ENCODE peak calls at places on chromosomes 7 and 10, in four cellular contexts. One of them, this sample, is unnamed.

GRCh38 chr10:69479737-69480412 is 28.6 kb downstream of the TSPAN15 start:
- DNase-seq in germinal center: no peak
- DNase-seq in AG04450: no peak
- DNase-seq in NCI-H1092: no peak
- DNase-seq in this sample: no peak

GRCh38 chr10:103781329-103782061 is 73.9 kb downstream of the SH3PXD2A start:
- DNase-seq in NCI-H1092: no peak
- DNase-seq in germinal center: no peak
- DNase-seq in AG04450: peak
- DNase-seq in this sample: no peak

GRCh38 chr7:92834661-92835139 is 1.7 kb downstream of the CDK6 start:
- DNase-seq in NCI-H1092: no peak
- DNase-seq in germinal center: peak
- DNase-seq in AG04450: no peak
- DNase-seq in this sample: no peak

GRCh38 chr7:24337180-24337579 is 53.2 kb downstream of the NPY start:
- DNase-seq in germinal center: no peak
- DNase-seq in AG04450: no peak
- DNase-seq in NCI-H1092: no peak
- DNase-seq in this sample: no peak

GRCh38 chr10:30247704-30248103 is 101.4 kb downstream of the MTPAP start:
- DNase-seq in NCI-H1092: no peak
- DNase-seq in germinal center: no peak
- DNase-seq in AG04450: no peak
- DNase-seq in this sample: no peak

GRCh38 chr10:34721201-34721840 is 93.8 kb downstream of the PARD3 start:
- DNase-seq in germinal center: no peak
- DNase-seq in AG04450: no peak
- DNase-seq in NCI-H1092: no peak
- DNase-seq in this sample: no peak

GRCh38 chr7:26550492-26550891 is 258.8 kb downstream of the SNX10 start:
- DNase-seq in NCI-H1092: no peak
- DNase-seq in AG04450: no peak
- DNase-seq in germinal center: no peak
- DNase-seq in this sample: no peak

GRCh38 chr10:96642973-96643372 is 56.2 kb upstream of the TM9SF3 start:
- DNase-seq in germinal center: peak
- DNase-seq in AG04450: no peak
- DNase-seq in NCI-H1092: peak
- DNase-seq in this sample: peak

GRCh38 chr10:21021843-21022594 is 124.9 kb upstream of the NEBL start:
- DNase-seq in NCI-H1092: no peak
- DNase-seq in AG04450: no peak
- DNase-seq in germinal center: peak
- DNase-seq in this sample: no peak

GRCh38 chr7:139571190-139571589 is 47.7 kb downstream of the CLEC2L start:
- DNase-seq in germinal center: no peak
- DNase-seq in NCI-H1092: no peak
- DNase-seq in AG04450: no peak
- DNase-seq in this sample: no peak

GRCh38 chr10:122054046-122055025 is 65.4 kb downstream of the TACC2 start:
- DNase-seq in AG04450: no peak
- DNase-seq in NCI-H1092: no peak
- DNase-seq in germinal center: no peak
- DNase-seq in this sample: no peak

GRCh38 chr10:69123306-69123746 is 652 bp upstream of the VPS26A start:
- DNase-seq in germinal center: no peak
- DNase-seq in NCI-H1092: no peak
- DNase-seq in AG04450: peak
- DNase-seq in this sample: no peak

GRCh38 chr7:138745189-138745588 is 44.0 kb upstream of the SVOPL start:
- DNase-seq in AG04450: no peak
- DNase-seq in NCI-H1092: no peak
- DNase-seq in germinal center: no peak
- DNase-seq in this sample: no peak

GRCh38 chr7:37315752-37316711 is 132.6 kb downstream of the ELMO1 start:
- DNase-seq in germinal center: peak
- DNase-seq in NCI-H1092: no peak
- DNase-seq in AG04450: no peak
- DNase-seq in this sample: no peak

GRCh38 chr10:125208854-125209545 is 48.6 kb upstream of the CTBP2 start:
- DNase-seq in AG04450: no peak
- DNase-seq in NCI-H1092: no peak
- DNase-seq in germinal center: no peak
- DNase-seq in this sample: no peak

GRCh38 chr7:159144756-159145543 is at the start of gene VIPR2:
- DNase-seq in AG04450: no peak
- DNase-seq in NCI-H1092: no peak
- DNase-seq in germinal center: no peak
- DNase-seq in this sample: no peak

GRCh38 chr10:21579291-21579690 is 45.3 kb downstream of the MLLT10 start:
- DNase-seq in AG04450: no peak
- DNase-seq in germinal center: no peak
- DNase-seq in NCI-H1092: no peak
- DNase-seq in this sample: no peak

This sample was measured in COR-L47.